ENCODE peak calls at places on chromosomes 6 and 20, in eight cellular contexts. One of them, this sample, is unnamed. For H3K9me2, the result is how much of the 10 kb centered on the place peaks cover.

GRCh38 chr20:52103911-52104545 is 87.6 kb downstream of the ZFP64 start:
- DNase-seq in Karpas-422: no peak
- DNase-seq in PC-9: peak
- DNase-seq in hepatocyte: no peak
- DNase-seq in HCT116: no peak
- DNase-seq in OCI-LY7: no peak
- DNase-seq in MM.1S: no peak
- DNase-seq in GM23248: peak
- DNase-seq in this sample: peak

GRCh38 chr6:79712616-79713015 is 81.5 kb downstream of the SH3BGRL2 start:
- DNase-seq in Karpas-422: no peak
- DNase-seq in PC-9: no peak
- DNase-seq in hepatocyte: no peak
- DNase-seq in HCT116: no peak
- DNase-seq in OCI-LY7: no peak
- DNase-seq in MM.1S: no peak
- DNase-seq in GM23248: no peak
- DNase-seq in this sample: no peak

GRCh38 chr20:44650777-44651493 is 564 bp downstream of the ADA start:
- DNase-seq in Karpas-422: peak
- DNase-seq in PC-9: peak
- DNase-seq in hepatocyte: no peak
- DNase-seq in HCT116: no peak
- DNase-seq in OCI-LY7: peak
- DNase-seq in MM.1S: peak
- DNase-seq in GM23248: peak
- DNase-seq in this sample: peak

GRCh38 chr6:166511316-166511715 is 75.2 kb downstream of the RAMACL start:
- DNase-seq in Karpas-422: no peak
- DNase-seq in PC-9: no peak
- DNase-seq in hepatocyte: no peak
- DNase-seq in HCT116: no peak
- DNase-seq in OCI-LY7: no peak
- DNase-seq in MM.1S: no peak
- DNase-seq in GM23248: no peak
- DNase-seq in this sample: no peak

GRCh38 chr6:98946877-98947410 is 802 bp downstream of the FBXL4 start:
- DNase-seq in Karpas-422: peak
- DNase-seq in PC-9: peak
- DNase-seq in hepatocyte: peak
- DNase-seq in HCT116: no peak
- DNase-seq in OCI-LY7: peak
- DNase-seq in MM.1S: peak
- DNase-seq in GM23248: peak
- DNase-seq in this sample: no peak

GRCh38 chr6:36979343-36979742 is 6.7 kb downstream of the MTCH1 start:
- DNase-seq in Karpas-422: no peak
- DNase-seq in PC-9: no peak
- DNase-seq in hepatocyte: peak
- DNase-seq in HCT116: no peak
- DNase-seq in OCI-LY7: no peak
- DNase-seq in MM.1S: no peak
- DNase-seq in GM23248: peak
- DNase-seq in this sample: no peak

GRCh38 chr6:43936476-43936875 is 166.5 kb downstream of the VEGFA start:
- DNase-seq in Karpas-422: no peak
- DNase-seq in PC-9: no peak
- DNase-seq in hepatocyte: no peak
- DNase-seq in HCT116: no peak
- DNase-seq in OCI-LY7: no peak
- DNase-seq in MM.1S: no peak
- DNase-seq in GM23248: peak
- DNase-seq in this sample: no peak

GRCh38 chr6:7138921-7139358 is 31.2 kb downstream of the RREB1 start:
- DNase-seq in Karpas-422: no peak
- DNase-seq in PC-9: no peak
- DNase-seq in hepatocyte: peak
- DNase-seq in HCT116: peak
- DNase-seq in OCI-LY7: no peak
- DNase-seq in MM.1S: no peak
- DNase-seq in GM23248: no peak
- DNase-seq in this sample: peak

GRCh38 chr6:37538107-37538506 is 38.4 kb upstream of the CCDC167 start:
- DNase-seq in Karpas-422: peak
- DNase-seq in PC-9: peak
- DNase-seq in hepatocyte: no peak
- DNase-seq in HCT116: peak
- DNase-seq in OCI-LY7: no peak
- DNase-seq in MM.1S: no peak
- DNase-seq in GM23248: peak
- DNase-seq in this sample: peak

DNA sequence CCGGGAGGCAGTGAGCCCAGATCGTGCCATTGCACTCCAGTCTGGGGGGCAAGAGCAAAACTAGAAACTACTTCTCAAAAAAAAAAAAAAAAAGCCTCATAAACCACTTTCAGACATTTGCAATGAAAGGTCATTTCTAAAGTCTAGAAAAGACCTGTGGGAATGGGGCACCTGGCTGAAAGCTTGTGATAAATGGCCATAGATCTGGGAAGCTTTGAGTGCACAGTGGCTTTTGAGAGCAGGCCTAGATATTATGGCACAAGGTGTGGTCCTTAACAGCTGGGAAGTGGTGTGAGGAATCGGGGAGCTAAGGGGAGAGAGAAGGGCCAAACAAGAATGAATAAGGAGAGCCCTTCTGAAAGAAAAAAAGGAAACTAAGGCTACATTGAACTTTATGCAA is 33.2 kb downstream of the ID4 start:
- DNase-seq in Karpas-422: no peak
- DNase-seq in PC-9: no peak
- DNase-seq in hepatocyte: no peak
- DNase-seq in HCT116: no peak
- DNase-seq in OCI-LY7: no peak
- DNase-seq in MM.1S: no peak
- DNase-seq in GM23248: no peak
- DNase-seq in this sample: no peak
- H3K9me2 ChIP-seq in Karpas-422: under half
- H3K9me2 ChIP-seq in PC-9: under half
- H3K9me2 ChIP-seq in hepatocyte: under half
- H3K9me2 ChIP-seq in HCT116: under half
- H3K9me2 ChIP-seq in OCI-LY7: under half
- H3K9me2 ChIP-seq in MM.1S: under half
- H3K9me2 ChIP-seq in GM23248: under half
- H3K9me2 ChIP-seq in this sample: under half

GRCh38 chr6:5337573-5337972 is 76.3 kb downstream of the FARS2 start:
- DNase-seq in Karpas-422: no peak
- DNase-seq in PC-9: no peak
- DNase-seq in hepatocyte: no peak
- DNase-seq in HCT116: no peak
- DNase-seq in OCI-LY7: no peak
- DNase-seq in MM.1S: no peak
- DNase-seq in GM23248: peak
- DNase-seq in this sample: peak
- H3K9me2 ChIP-seq in Karpas-422: under half
- H3K9me2 ChIP-seq in PC-9: under half
- H3K9me2 ChIP-seq in hepatocyte: under half
- H3K9me2 ChIP-seq in HCT116: under half
- H3K9me2 ChIP-seq in OCI-LY7: under half
- H3K9me2 ChIP-seq in MM.1S: under half
- H3K9me2 ChIP-seq in GM23248: under half
- H3K9me2 ChIP-seq in this sample: under half

GRCh38 chr6:9204171-9204570 is 768.8 kb upstream of the SLC35B3 start:
- DNase-seq in Karpas-422: no peak
- DNase-seq in PC-9: peak
- DNase-seq in hepatocyte: no peak
- DNase-seq in HCT116: peak
- DNase-seq in OCI-LY7: no peak
- DNase-seq in MM.1S: no peak
- DNase-seq in GM23248: peak
- DNase-seq in this sample: no peak
- H3K9me2 ChIP-seq in Karpas-422: under half
- H3K9me2 ChIP-seq in PC-9: under half
- H3K9me2 ChIP-seq in hepatocyte: under half
- H3K9me2 ChIP-seq in HCT116: under half
- H3K9me2 ChIP-seq in OCI-LY7: under half
- H3K9me2 ChIP-seq in MM.1S: under half
- H3K9me2 ChIP-seq in GM23248: under half
- H3K9me2 ChIP-seq in this sample: under half

DNA sequence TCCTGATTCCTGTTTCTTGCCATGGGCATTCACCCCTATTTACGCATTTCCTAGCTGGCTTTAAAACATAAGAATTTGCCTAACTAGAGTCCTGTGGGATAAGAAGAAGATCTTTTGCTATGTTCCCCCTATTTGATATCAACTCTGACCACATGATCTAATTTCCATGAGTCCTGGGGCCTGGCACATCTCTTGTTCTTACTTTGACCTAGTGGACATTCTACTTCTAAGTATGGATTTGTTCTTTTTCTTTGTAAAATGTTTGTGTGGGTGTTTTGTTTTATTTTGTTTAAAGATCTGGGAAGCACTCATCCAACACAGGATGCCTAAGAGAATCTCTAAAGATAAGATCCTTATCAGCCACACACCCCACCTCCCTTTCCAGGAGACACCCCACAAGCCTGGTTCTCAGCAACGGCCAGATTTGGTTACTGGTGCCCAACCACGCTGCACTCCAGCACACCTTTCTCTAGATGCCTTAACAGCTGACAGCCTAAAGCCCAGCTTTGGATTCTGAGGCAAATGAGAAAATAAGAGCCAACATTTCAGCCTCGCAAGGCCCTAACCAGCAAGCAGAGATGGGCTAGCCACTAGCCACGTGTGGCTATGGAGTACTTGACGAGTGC is 74.7 kb downstream of the SLC23A2 start:
- DNase-seq in Karpas-422: no peak
- DNase-seq in PC-9: no peak
- DNase-seq in hepatocyte: no peak
- DNase-seq in HCT116: no peak
- DNase-seq in OCI-LY7: no peak
- DNase-seq in MM.1S: no peak
- DNase-seq in GM23248: no peak
- DNase-seq in this sample: no peak
- H3K9me2 ChIP-seq in Karpas-422: under half
- H3K9me2 ChIP-seq in PC-9: under half
- H3K9me2 ChIP-seq in hepatocyte: under half
- H3K9me2 ChIP-seq in HCT116: under half
- H3K9me2 ChIP-seq in OCI-LY7: under half
- H3K9me2 ChIP-seq in MM.1S: under half
- H3K9me2 ChIP-seq in GM23248: under half
- H3K9me2 ChIP-seq in this sample: under half

GRCh38 chr6:50966532-50966931 is 147.9 kb downstream of the TFAP2B start:
- DNase-seq in Karpas-422: no peak
- DNase-seq in PC-9: no peak
- DNase-seq in hepatocyte: no peak
- DNase-seq in HCT116: no peak
- DNase-seq in OCI-LY7: peak
- DNase-seq in MM.1S: peak
- DNase-seq in GM23248: no peak
- DNase-seq in this sample: no peak
- H3K9me2 ChIP-seq in Karpas-422: under half
- H3K9me2 ChIP-seq in PC-9: under half
- H3K9me2 ChIP-seq in hepatocyte: under half
- H3K9me2 ChIP-seq in HCT116: under half
- H3K9me2 ChIP-seq in OCI-LY7: under half
- H3K9me2 ChIP-seq in MM.1S: under half
- H3K9me2 ChIP-seq in GM23248: under half
- H3K9me2 ChIP-seq in this sample: under half

DNA sequence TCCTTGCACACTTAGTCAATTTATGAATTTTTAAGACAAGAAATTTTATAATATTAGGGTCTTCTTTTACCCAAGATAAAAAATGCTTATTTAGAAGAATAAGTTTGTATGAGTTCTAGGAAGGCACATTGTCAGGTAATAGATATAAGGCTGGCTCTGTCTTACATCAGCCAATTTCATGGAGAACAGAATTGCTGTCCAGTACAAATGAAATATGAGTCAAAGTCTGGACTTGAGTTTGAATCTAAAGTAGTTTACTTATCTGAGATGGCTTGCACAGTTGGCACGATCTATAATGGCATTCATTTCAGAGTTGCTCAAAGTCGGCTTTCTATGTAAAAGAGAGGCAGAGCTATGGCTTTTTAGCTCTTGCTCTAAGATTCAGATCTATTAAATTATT is 228.2 kb downstream of the KCNQ5 start:
- DNase-seq in Karpas-422: no peak
- DNase-seq in PC-9: no peak
- DNase-seq in hepatocyte: no peak
- DNase-seq in HCT116: no peak
- DNase-seq in OCI-LY7: no peak
- DNase-seq in MM.1S: no peak
- DNase-seq in GM23248: no peak
- DNase-seq in this sample: no peak
- H3K9me2 ChIP-seq in Karpas-422: under half
- H3K9me2 ChIP-seq in PC-9: under half
- H3K9me2 ChIP-seq in hepatocyte: under half
- H3K9me2 ChIP-seq in HCT116: under half
- H3K9me2 ChIP-seq in OCI-LY7: under half
- H3K9me2 ChIP-seq in MM.1S: under half
- H3K9me2 ChIP-seq in GM23248: under half
- H3K9me2 ChIP-seq in this sample: under half

GRCh38 chr6:3214898-3215297 is 12.6 kb downstream of the TUBB2B start:
- DNase-seq in Karpas-422: no peak
- DNase-seq in PC-9: no peak
- DNase-seq in hepatocyte: no peak
- DNase-seq in HCT116: no peak
- DNase-seq in OCI-LY7: no peak
- DNase-seq in MM.1S: no peak
- DNase-seq in GM23248: no peak
- DNase-seq in this sample: no peak
- H3K9me2 ChIP-seq in Karpas-422: under half
- H3K9me2 ChIP-seq in PC-9: under half
- H3K9me2 ChIP-seq in hepatocyte: under half
- H3K9me2 ChIP-seq in HCT116: under half
- H3K9me2 ChIP-seq in OCI-LY7: under half
- H3K9me2 ChIP-seq in MM.1S: under half
- H3K9me2 ChIP-seq in GM23248: under half
- H3K9me2 ChIP-seq in this sample: under half

DNA sequence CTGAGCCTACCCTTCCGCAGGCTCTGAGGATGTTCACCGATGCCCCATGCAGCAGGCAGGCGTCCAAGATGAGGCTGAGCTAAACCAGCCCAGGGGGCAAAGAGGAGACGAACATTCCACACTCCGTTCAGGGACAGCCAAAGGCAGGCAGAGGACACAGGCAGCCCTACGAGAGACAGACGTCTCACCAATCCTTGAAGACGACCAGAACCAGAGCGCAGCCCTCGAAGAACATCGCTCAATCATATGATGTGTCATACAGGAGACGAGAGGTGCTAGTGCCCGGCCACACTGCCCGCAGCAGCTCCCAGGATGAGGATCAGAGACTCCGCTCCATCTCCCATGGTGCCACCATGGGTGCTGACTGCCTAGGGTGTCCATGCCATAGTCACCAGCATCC is 35.6 kb upstream of the TMEM181 start:
- DNase-seq in Karpas-422: no peak
- DNase-seq in PC-9: no peak
- DNase-seq in hepatocyte: no peak
- DNase-seq in HCT116: no peak
- DNase-seq in OCI-LY7: no peak
- DNase-seq in MM.1S: no peak
- DNase-seq in GM23248: no peak
- DNase-seq in this sample: no peak
- H3K9me2 ChIP-seq in Karpas-422: under half
- H3K9me2 ChIP-seq in PC-9: under half
- H3K9me2 ChIP-seq in hepatocyte: under half
- H3K9me2 ChIP-seq in HCT116: under half
- H3K9me2 ChIP-seq in OCI-LY7: under half
- H3K9me2 ChIP-seq in MM.1S: under half
- H3K9me2 ChIP-seq in GM23248: under half
- H3K9me2 ChIP-seq in this sample: under half

This sample was measured in GM23338.